ENCODE peak calls at places on chromosomes 16 and 17, in five cellular contexts. D is hepatic stellate cell, J is tibial artery, K is RCC 7860, O is stomach. Z is an unnamed sample.

GRCh38 chr17:5877948-5878347 is 192.2 kb upstream of the WSCD1 start:
- DNase-seq in K (no peak), D (no peak), J (peak; percentile 53), O (no peak), Z (no peak)

GRCh38 chr16:86396318-86396882 is 113.9 kb upstream of the FOXF1 start:
- DNase-seq in O (no peak), D (no peak), J (no peak), K (no peak), Z (no peak)

GRCh38 chr16:59440-60059 is 5.9 kb downstream of the SNRNP25 start:
- DNase-seq in O (no peak), J (no peak), D (no peak), K (no peak), Z (no peak)

GRCh38 chr17:77604301-77605031 is 354.0 kb upstream of the TNRC6C start:
- DNase-seq in J (peak; percentile 17), D (no peak), K (no peak), O (no peak), Z (no peak)

GRCh38 chr17:82114872-82115271 is 16.8 kb upstream of the FASN start:
- DNase-seq in J (no peak), O (no peak), K (no peak), D (no peak), Z (no peak)

GRCh38 chr16:67884684-67885083 is at the start of gene NRN1L:
- DNase-seq in J (peak; percentile 89), K (no peak), O (peak; percentile 89), D (peak; percentile 95), Z (no peak)

GRCh38 chr16:56866955-56867830 is 2.2 kb downstream of the SLC12A3 start:
- DNase-seq in O (peak; percentile 53), J (no peak), D (peak; percentile 80), K (peak; percentile 25), Z (no peak)

GRCh38 chr17:36463916-36464764 is 22.3 kb upstream of the ZNHIT3 start:
- DNase-seq in D (peak; percentile 79), K (peak; percentile 55), J (no peak), O (peak; percentile 56), Z (no peak)

GRCh38 chr16:68470461-68471150 is 22.3 kb upstream of the SMPD3 start:
- DNase-seq in K (no peak), J (peak; percentile 54), O (no peak), D (no peak), Z (no peak)

GRCh38 chr17:75124041-75124818 is 7.3 kb downstream of the NT5C start:
- DNase-seq in J (peak; percentile 37), O (peak; percentile 88), K (peak; percentile 100), D (peak; percentile 9), Z (no peak)

GRCh38 chr17:37844158-37844976 is 79.8 kb upstream of the TBC1D3K start:
- DNase-seq in O (peak; percentile 58), J (peak; percentile 40), K (no peak), D (peak; percentile 84), Z (no peak)

GRCh38 chr17:2406903-2407790 is 6.3 kb upstream of the MNT start:
- DNase-seq in K (peak; percentile 94), J (peak; percentile 84), D (peak; percentile 85), O (peak; percentile 69), Z (no peak)

Z was measured in NCI-H526 treated with DMSO at 0.1 percent for 48 hours.